ENCODE peak calls at places on chromosomes 5 and 9, in eight cellular contexts. Z is HL-60, J is fibroblast of lung, D is HFF-Myc, O is foreskin fibroblast, Q is fibroblast of pulmonary artery, X is upper lobe of right lung, G is dorsolateral prefrontal cortex. S is an unnamed sample.

GRCh38 chr5:127959152-127959764 is 124.3 kb upstream of the SLC12A2 start:
- DNase-seq in Q (peak; percentile 87), Z (no peak), D (peak; percentile 75), G (no peak), O (peak; percentile 83), J (peak; percentile 81), X (peak; percentile 71), S (peak; percentile 86)

GRCh38 chr5:150147580-150148407 is 7.9 kb downstream of the PDGFRB start:
- DNase-seq in Q (no peak), D (no peak), O (no peak), X (no peak), J (no peak), Z (no peak), G (no peak), S (peak; percentile 68)

GRCh38 chr5:147487031-147487750 is 22.7 kb downstream of the DPYSL3 start:
- DNase-seq in G (no peak), X (no peak), J (no peak), Q (peak; percentile 36), Z (no peak), O (no peak), D (no peak), S (no peak)

GRCh38 chr5:168943999-168944398 is 356.9 kb downstream of the SLIT3 start:
- DNase-seq in Q (no peak), Z (no peak), D (no peak), J (no peak), G (no peak), X (no peak), O (no peak), S (no peak)

GRCh38 chr9:126519660-126520425 is 93.9 kb upstream of the LMX1B start:
- DNase-seq in X (no peak), J (no peak), Q (no peak), D (no peak), Z (no peak), O (no peak), G (no peak), S (no peak)

GRCh38 chr9:98173181-98173580 is 19.3 kb downstream of the CORO2A start:
- DNase-seq in J (no peak), D (no peak), O (no peak), G (no peak), Q (no peak), Z (no peak), X (no peak), S (no peak)

GRCh38 chr5:53123702-53124101 is 14.1 kb upstream of the MOCS2 start:
- DNase-seq in Z (no peak), J (peak; percentile 52), O (no peak), G (no peak), X (no peak), Q (peak; percentile 44), D (no peak), S (peak; percentile 40)

GRCh38 chr5:132451387-132451786 is 39.2 kb downstream of the IRF1 start:
- DNase-seq in G (no peak), Q (no peak), D (no peak), O (no peak), Z (no peak), J (no peak), X (no peak), S (peak; percentile 47)

GRCh38 chr9:87107072-87107471 is 159.8 kb upstream of the GAS1 start:
- DNase-seq in Z (no peak), D (no peak), O (no peak), G (no peak), J (no peak), X (no peak), Q (no peak), S (peak; percentile 69)

GRCh38 chr5:79986260-79986659 is 4.8 kb downstream of the MTX3 start:
- DNase-seq in D (no peak), Q (no peak), J (no peak), Z (no peak), O (no peak), G (no peak), X (no peak), S (no peak)

GRCh38 chr9:111897831-111898144 is 1.2 kb downstream of the UGCG start:
- DNase-seq in D (no peak), O (no peak), Z (no peak), Q (no peak), X (no peak), J (peak; percentile 35), G (no peak), S (peak; percentile 39)

GRCh38 chr5:11319851-11320580 is 559.0 kb upstream of the DAP start:
- DNase-seq in Z (no peak), D (no peak), Q (no peak), O (no peak), J (peak; percentile 1), X (no peak), G (no peak), S (peak; percentile 6)

GRCh38 chr9:121303456-121304451 is 35.8 kb downstream of the GSN start:
- DNase-seq in Q (no peak), X (peak; percentile 56), J (no peak), Z (no peak), D (no peak), G (no peak), O (no peak), S (no peak)

GRCh38 chr5:2997179-2997578 is 245.7 kb upstream of the IRX2 start:
- DNase-seq in J (no peak), Q (no peak), G (no peak), Z (no peak), X (no peak), D (no peak), O (no peak), S (no peak)

GRCh38 chr5:119328753-119329602 is 26.8 kb upstream of the TNFAIP8 start:
- DNase-seq in X (no peak), J (peak; percentile 93), G (no peak), Z (no peak), O (peak; percentile 70), Q (peak; percentile 35), D (peak; percentile 70), S (peak; percentile 46)

GRCh38 chr5:134465856-134466240 is 54.2 kb upstream of the CDKN2AIPNL start:
- DNase-seq in Q (peak; percentile 98), O (peak; percentile 93), Z (peak; percentile 57), X (peak; percentile 94), D (peak; percentile 54), G (peak; percentile 69), J (peak; percentile 96), S (peak; percentile 89)

GRCh38 chr5:159412284-159413046 is 82.2 kb upstream of the IL12B start:
- DNase-seq in O (no peak), G (no peak), X (no peak), Z (peak; percentile 87), J (no peak), D (no peak), Q (peak; percentile 10), S (no peak)

GRCh38 chr5:159414021-159414420 is 83.7 kb upstream of the IL12B start:
- DNase-seq in Q (no peak), D (no peak), J (no peak), G (no peak), X (no peak), Z (no peak), O (no peak), S (no peak)

GRCh38 chr5:159417170-159417569 is 86.9 kb upstream of the IL12B start:
- DNase-seq in O (no peak), G (no peak), X (no peak), D (no peak), Z (no peak), J (no peak), Q (no peak), S (no peak)

GRCh38 chr5:159416438-159416837 is 86.2 kb upstream of the IL12B start:
- DNase-seq in D (no peak), O (no peak), G (no peak), Q (no peak), Z (no peak), J (no peak), X (no peak), S (no peak)

GRCh38 chr5:159415301-159415937 is 85.1 kb upstream of the IL12B start:
- DNase-seq in G (no peak), J (no peak), Z (no peak), Q (no peak), X (no peak), D (no peak), O (no peak), S (peak; percentile 25)
- H3K4me3 ChIP-seq in G (no peak overlapping the region), J (no peak overlapping the region), Z (no peak overlapping the region), Q (no peak overlapping the region), X (no peak overlapping the region), D (no peak overlapping the region), O (peak overlapping the region; percentile 23), S (no peak overlapping the region)

DNA sequence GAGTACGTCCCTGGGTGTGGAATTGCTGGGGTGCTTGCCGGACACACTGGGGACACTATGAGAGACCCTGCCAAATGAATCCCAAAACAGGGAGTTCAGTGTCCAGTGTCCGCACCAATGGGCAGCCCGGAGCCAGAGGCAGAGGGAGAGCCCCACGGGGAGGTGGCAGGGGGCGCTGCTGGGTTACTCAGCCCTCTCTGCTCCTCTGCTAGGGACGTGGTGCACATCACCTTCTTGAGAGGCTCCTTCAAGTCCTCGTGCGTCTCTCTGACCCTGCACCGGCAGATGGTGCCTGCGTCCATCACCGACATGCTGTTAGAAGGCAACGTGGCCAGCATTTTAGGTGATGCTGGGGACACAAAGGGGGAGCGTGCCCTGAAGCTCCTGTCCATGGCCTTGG is 20.8 kb downstream of the STKLD1 start:
- DNase-seq in Q (peak; percentile 21), Z (no peak), O (no peak), D (no peak), J (no peak), X (no peak), G (no peak), S (peak; percentile 28)
- TF ChIP-seq CTCF in Q (peak; percentile 37), Z (no peak), O (peak; percentile 30), D (peak; percentile 59), J (peak; percentile 20), X (peak; percentile 23), G (no peak), S (peak; percentile 33)

DNA sequence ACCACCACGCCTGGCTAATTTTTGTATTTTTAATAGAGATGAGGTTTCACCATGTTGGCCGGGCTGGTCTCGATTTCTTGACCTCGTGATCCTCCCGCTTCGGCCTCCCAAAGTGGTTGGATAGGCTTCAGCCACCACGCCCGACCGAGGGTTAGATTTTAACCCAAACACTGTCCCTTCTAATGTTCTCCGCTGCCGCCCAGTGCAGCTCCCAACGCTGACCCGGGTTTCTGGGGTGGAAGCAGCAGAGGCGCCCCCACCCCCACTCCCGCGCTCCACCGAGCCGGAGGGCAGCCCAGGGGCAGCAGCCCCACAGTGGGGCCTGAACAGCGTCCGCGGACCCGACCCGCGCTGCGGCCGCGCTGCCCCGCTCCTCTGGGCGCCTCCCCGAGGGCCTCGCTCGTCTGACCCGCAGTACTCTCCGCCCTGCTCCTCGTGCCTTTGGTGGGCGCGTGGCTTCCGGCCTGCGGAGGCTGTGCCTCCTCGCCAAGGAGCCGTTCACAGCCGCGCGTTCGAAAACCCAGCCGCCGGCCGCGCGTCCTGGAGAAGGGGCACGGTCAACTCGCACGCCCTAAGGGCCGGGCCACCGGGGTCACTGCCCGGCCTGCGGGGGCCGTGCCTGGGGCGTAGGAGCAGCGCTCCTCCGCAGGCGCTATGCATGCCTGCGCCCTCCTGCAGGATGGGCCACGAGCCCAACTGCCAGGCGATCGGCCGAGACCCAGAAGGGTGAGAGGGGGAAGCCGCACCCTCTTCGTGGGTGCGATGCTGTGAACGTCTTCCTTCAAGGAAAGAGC is 83.0 kb downstream of the HSD17B3 start:
- DNase-seq in Q (no peak), D (no peak), O (no peak), X (no peak), J (no peak), Z (no peak), G (no peak), S (no peak)
- H3K4me3 ChIP-seq in Q (no peak overlapping the region), D (no peak overlapping the region), O (no peak overlapping the region), X (peak overlapping the region; percentile 12), J (no peak overlapping the region), Z (no peak overlapping the region), G (peak overlapping the region; percentile 25), S (no peak overlapping the region)

GRCh38 chr5:139964994-139965565 is 78.0 kb downstream of the NRG2 start:
- DNase-seq in O (no peak), D (no peak), G (no peak), J (no peak), X (peak; percentile 28), Z (no peak), Q (no peak), S (no peak)
- TF ChIP-seq CTCF in O (no peak), D (no peak), G (no peak), J (no peak), X (no peak), Z (no peak), Q (no peak), S (no peak)

S was measured in fibroblast of mammary gland.